ENCODE peak calls at places on chromosomes 1 and 21, in seven cellular contexts. B is GM13977; D is body of pancreas; T is colonic mucosa; C is CD8-positive, alpha-beta T cell; I is kidney epithelial cell; J is fibroblast of mammary gland. A is an unnamed sample.

GRCh38 chr21:38712076-38712475 is 93.7 kb upstream of the ETS2 start:
- DNase-seq in B (no peak), D (no peak), T (peak), C (no peak), I (peak), J (peak), A (peak)

GRCh38 chr1:241639653-241640148 is 468 bp downstream of the CHML start:
- DNase-seq in B (no peak), D (no peak), T (peak), C (no peak), I (no peak), J (peak), A (no peak)

GRCh38 chr1:154866995-154867795 is 2.9 kb downstream of the KCNN3 start:
- DNase-seq in B (peak), D (peak), T (no peak), C (no peak), I (peak), J (peak), A (peak)

GRCh38 chr1:95042286-95042685 is 30.5 kb downstream of the ALG14 start:
- DNase-seq in B (no peak), D (no peak), T (no peak), C (no peak), I (no peak), J (peak), A (no peak)

GRCh38 chr1:107692580-107693345 is 272.2 kb downstream of the VAV3 start:
- DNase-seq in B (no peak), D (no peak), T (no peak), C (no peak), I (no peak), J (no peak), A (no peak)

GRCh38 chr1:6424619-6425593 is at the start of gene ESPN:
- DNase-seq in B (peak), D (no peak), T (no peak), C (no peak), I (no peak), J (no peak), A (peak)

GRCh38 chr1:246689409-246689997 is 34.7 kb upstream of the SCCPDH start:
- DNase-seq in B (peak), D (peak), T (peak), C (peak), I (peak), J (peak), A (peak)

GRCh38 chr1:170520601-170521000 is 11.4 kb upstream of the GORAB start:
- DNase-seq in B (no peak), D (no peak), T (no peak), C (no peak), I (no peak), J (peak), A (no peak)

GRCh38 chr1:201828820-201829774 is at the start of gene IPO9:
- DNase-seq in B (peak), D (peak), T (peak), C (peak), I (peak), J (peak), A (peak)

GRCh38 chr1:67814121-67814772 is 19.0 kb downstream of the GNG12 start:
- DNase-seq in B (no peak), D (no peak), T (no peak), C (no peak), I (no peak), J (no peak), A (no peak)

GRCh38 chr1:24351918-24352637 is 32.9 kb downstream of the GRHL3 start:
- DNase-seq in B (peak), D (no peak), T (no peak), C (no peak), I (no peak), J (peak), A (peak)

GRCh38 chr21:45788198-45788597 is 144.7 kb downstream of the PCBP3 start:
- DNase-seq in B (no peak), D (no peak), T (no peak), C (no peak), I (no peak), J (no peak), A (no peak)

GRCh38 chr1:32903991-32904776 is 3.0 kb upstream of the TMEM54 start:
- DNase-seq in B (peak), D (peak), T (peak), C (no peak), I (no peak), J (no peak), A (no peak)

GRCh38 chr1:41504126-41505035 is 19.9 kb upstream of the EDN2 start:
- DNase-seq in B (peak), D (peak), T (no peak), C (no peak), I (no peak), J (peak), A (no peak)

GRCh38 chr1:232474821-232475220 is 155.1 kb downstream of the SIPA1L2 start:
- DNase-seq in B (no peak), D (no peak), T (no peak), C (no peak), I (no peak), J (peak), A (no peak)

GRCh38 chr21:36550761-36551160 is 70.8 kb upstream of the CLDN14 start:
- DNase-seq in B (no peak), D (peak), T (no peak), C (no peak), I (no peak), J (peak), A (no peak)

GRCh38 chr1:171965802-171966201 is 124.5 kb downstream of the DNM3 start:
- DNase-seq in B (no peak), D (no peak), T (no peak), C (no peak), I (no peak), J (peak), A (no peak)

GRCh38 chr1:154747841-154748766 is 122.0 kb downstream of the KCNN3 start:
- DNase-seq in B (peak), D (no peak), T (no peak), C (peak), I (no peak), J (no peak), A (peak)

GRCh38 chr1:183609313-183609712 is 19.1 kb upstream of the NCF2 start:
- DNase-seq in B (no peak), D (peak), T (peak), C (no peak), I (no peak), J (peak), A (peak)

GRCh38 chr21:41957991-41958766 is 4.4 kb upstream of the C2CD2 start:
- DNase-seq in B (peak), D (peak), T (peak), C (no peak), I (peak), J (peak), A (peak)

GRCh38 chr1:30793209-30793608 is 35.6 kb upstream of the LAPTM5 start:
- DNase-seq in B (no peak), D (no peak), T (no peak), C (no peak), I (no peak), J (no peak), A (no peak)

GRCh38 chr1:52727114-52727586 is 897 bp downstream of the ZYG11B start:
- DNase-seq in B (peak), D (peak), T (peak), C (peak), I (no peak), J (peak), A (no peak)

GRCh38 chr1:52725903-52726264 is 369 bp upstream of the ZYG11B start:
- DNase-seq in B (no peak), D (no peak), T (no peak), C (no peak), I (no peak), J (no peak), A (no peak)

GRCh38 chr1:52727956-52728656 is 1.9 kb downstream of the ZYG11B start:
- DNase-seq in B (no peak), D (no peak), T (no peak), C (no peak), I (no peak), J (no peak), A (no peak)

GRCh38 chr1:52723260-52723659 is 3.0 kb upstream of the ZYG11B start:
- DNase-seq in B (no peak), D (no peak), T (no peak), C (no peak), I (no peak), J (no peak), A (no peak)

DNA sequence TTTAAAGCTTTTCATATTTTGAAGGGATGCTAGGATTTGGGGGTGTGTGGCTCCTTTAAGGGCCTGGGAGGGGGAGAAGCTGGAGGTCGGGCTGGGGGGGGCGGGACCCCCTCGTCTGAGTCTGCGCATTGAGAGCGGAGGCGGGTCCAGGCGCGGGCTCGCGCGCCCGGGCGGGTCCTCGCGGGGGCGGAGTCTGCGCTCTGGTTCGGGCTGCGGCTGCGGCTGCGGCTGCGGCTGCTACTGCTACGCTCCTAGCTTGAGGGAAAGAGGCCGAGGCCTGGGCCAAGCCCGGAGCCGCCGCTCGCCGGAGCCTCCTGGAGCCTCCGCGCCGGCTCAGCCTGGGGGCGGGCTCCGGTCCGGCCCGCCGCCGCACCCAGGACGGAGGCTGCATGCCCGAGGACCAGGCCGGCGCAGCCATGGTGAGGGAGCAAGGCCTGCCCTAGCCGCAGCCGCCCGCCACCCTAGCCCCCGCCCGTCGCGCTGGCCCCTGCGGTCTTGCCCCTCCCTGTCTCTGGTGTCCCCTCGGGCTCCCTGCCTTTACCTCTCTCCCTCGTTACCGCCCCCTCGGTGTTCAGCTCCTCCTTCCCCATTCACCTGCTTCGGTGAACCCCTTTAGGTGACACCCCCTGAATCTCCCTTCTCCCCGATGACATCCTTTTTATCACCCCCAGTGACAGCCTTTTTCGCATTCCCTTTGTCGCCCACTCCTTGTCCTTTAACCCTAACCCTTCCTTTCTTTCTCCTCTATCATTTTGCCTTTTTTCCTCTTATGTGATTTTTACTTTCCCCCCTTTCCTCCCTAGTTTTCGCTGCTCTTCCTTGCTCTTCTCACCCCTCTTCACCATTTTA is at the start of gene ZYG11B:
- DNase-seq in B (peak), D (peak), T (peak), C (peak), I (peak), J (peak), A (peak)
- TF ChIP-seq CTCF in B (no peak), D (no peak), T (no peak), C (no peak), I (no peak), J (no peak), A (no peak)

DNA sequence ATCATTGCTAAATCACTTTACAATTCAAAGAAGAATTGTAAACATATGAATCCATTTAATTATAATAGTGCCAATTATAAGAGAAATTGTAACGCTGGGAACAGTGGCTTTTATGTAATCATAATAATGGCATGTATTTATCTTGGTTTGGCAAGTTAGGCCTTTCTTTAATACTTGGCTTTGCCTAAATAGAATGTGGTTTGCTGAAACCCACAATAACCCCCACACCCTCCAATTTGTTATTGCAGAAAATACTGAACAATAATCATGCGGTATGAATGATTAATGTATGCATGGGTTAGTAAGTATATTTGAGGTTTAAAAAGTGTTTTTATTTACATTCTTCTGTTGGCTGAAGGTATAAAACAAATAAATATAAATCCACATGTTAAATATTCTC is 138.2 kb downstream of the NFIA start:
- DNase-seq in B (no peak), D (no peak), T (no peak), C (no peak), I (no peak), J (peak), A (no peak)
- TF ChIP-seq CTCF in B (no peak), D (no peak), T (no peak), C (no peak), I (no peak), J (no peak), A (no peak)

GRCh38 chr1:179591592-179592580 is at the start of gene TDRD5:
- DNase-seq in B (peak), D (peak), T (peak), C (no peak), I (no peak), J (no peak), A (peak)
- TF ChIP-seq CTCF in B (no peak), D (no peak), T (no peak), C (no peak), I (no peak), J (no peak), A (no peak)

GRCh38 chr1:14442669-14443068 is 155.8 kb upstream of the KAZN start:
- DNase-seq in B (no peak), D (no peak), T (no peak), C (no peak), I (no peak), J (no peak), A (no peak)
- TF ChIP-seq CTCF in B (no peak), D (no peak), T (no peak), C (no peak), I (no peak), J (no peak), A (no peak)

GRCh38 chr1:234393190-234393589 is 19.9 kb downstream of the COA6 start:
- DNase-seq in B (no peak), D (no peak), T (no peak), C (no peak), I (no peak), J (no peak), A (no peak)
- TF ChIP-seq CTCF in B (peak), D (no peak), T (no peak), C (no peak), I (no peak), J (no peak), A (no peak)

DNA sequence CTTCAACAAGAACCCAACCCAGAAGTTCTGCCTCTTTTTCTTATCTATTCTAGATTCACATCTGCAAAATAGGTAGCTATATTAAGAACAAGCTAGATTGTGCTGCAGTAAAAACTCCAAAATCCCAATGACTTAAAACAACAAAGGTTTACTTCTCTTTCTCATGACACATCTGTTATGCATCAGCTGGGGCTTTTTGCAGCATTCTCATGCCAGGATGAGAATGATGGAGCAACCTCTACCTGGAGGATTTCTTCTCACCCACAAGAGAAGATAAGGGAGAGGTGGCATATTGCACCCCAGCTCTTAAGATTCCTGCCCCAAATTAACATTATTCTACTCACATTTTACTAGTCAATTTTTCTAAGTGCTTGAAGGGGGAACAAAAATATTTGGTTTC is 152.3 kb upstream of the SPAG17 start:
- DNase-seq in B (no peak), D (no peak), T (no peak), C (no peak), I (no peak), J (no peak), A (no peak)
- TF ChIP-seq CTCF in B (no peak), D (no peak), T (no peak), C (no peak), I (no peak), J (no peak), A (no peak)

GRCh38 chr1:69172003-69173000 is 395.4 kb upstream of the LRRC7 start:
- DNase-seq in B (peak), D (no peak), T (no peak), C (no peak), I (no peak), J (peak), A (no peak)

GRCh38 chr1:69180358-69180757 is 387.4 kb upstream of the LRRC7 start:
- DNase-seq in B (no peak), D (no peak), T (no peak), C (no peak), I (no peak), J (no peak), A (no peak)

DNA sequence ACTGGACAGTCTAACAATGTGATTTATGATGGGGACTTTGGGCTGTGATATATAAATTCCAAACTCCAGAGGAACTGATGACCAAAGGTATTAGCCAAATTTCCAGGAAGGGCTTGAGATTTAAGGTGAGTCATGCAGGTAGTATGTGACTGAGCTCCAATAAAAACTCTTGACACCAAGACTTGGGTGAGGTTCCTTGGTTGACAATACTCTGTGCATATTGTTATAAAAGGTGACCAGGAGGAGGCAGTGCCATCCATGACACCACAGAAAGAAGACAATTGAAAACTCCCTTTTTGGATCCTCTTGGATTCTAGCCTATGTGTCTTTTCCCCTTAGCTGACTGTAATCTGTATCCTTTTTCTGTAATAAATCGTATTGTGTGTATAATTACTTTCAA is 392.6 kb upstream of the LRRC7 start:
- DNase-seq in B (no peak), D (no peak), T (no peak), C (no peak), I (no peak), J (no peak), A (no peak)
- TF ChIP-seq CTCF in B (no peak), D (peak), T (no peak), C (no peak), I (no peak), J (no peak), A (no peak)

A was measured in GM13976.